ENCODE peak calls at places on chromosome 5, in eight cellular contexts. O, E, K, A, T, S, Q and D are unnamed samples.

GRCh38 chr5:149636191-149636860 is 55.0 kb downstream of the ARHGEF37 start:
- DNase-seq in O (no peak), E (no peak), K (peak; percentile 18), A (no peak), T (no peak), S (no peak), Q (no peak), D (no peak)

GRCh38 chr5:77643654-77644404 is 5.3 kb upstream of the OTP start:
- DNase-seq in O (no peak), E (no peak), K (peak; percentile 39), A (no peak), T (no peak), S (no peak), Q (no peak), D (peak; percentile 11)

GRCh38 chr5:15254607-15255006 is 245.4 kb upstream of the FBXL7 start:
- DNase-seq in O (no peak), E (no peak), K (no peak), A (peak; percentile 35), T (no peak), S (no peak), Q (no peak), D (no peak)

GRCh38 chr5:42021119-42021518 is 96.0 kb downstream of the FBXO4 start:
- DNase-seq in O (no peak), E (no peak), K (no peak), A (no peak), T (no peak), S (no peak), Q (no peak), D (no peak)

GRCh38 chr5:147455321-147455720 is 54.5 kb downstream of the DPYSL3 start:
- DNase-seq in O (no peak), E (no peak), K (no peak), A (peak; percentile 97), T (no peak), S (no peak), Q (peak; percentile 13), D (no peak)

GRCh38 chr5:74468421-74468820 is 172.1 kb downstream of the ENC1 start:
- DNase-seq in O (no peak), E (no peak), K (no peak), A (no peak), T (no peak), S (no peak), Q (no peak), D (no peak)

GRCh38 chr5:58963361-58963760 is 380.5 kb downstream of the RAB3C start:
- DNase-seq in O (no peak), E (no peak), K (no peak), A (no peak), T (no peak), S (no peak), Q (no peak), D (no peak)

GRCh38 chr5:148584103-148584502 is 70.2 kb downstream of the HTR4 start:
- DNase-seq in O (no peak), E (no peak), K (no peak), A (no peak), T (no peak), S (no peak), Q (no peak), D (no peak)

GRCh38 chr5:167634432-167634831 is 657.0 kb upstream of the WWC1 start:
- DNase-seq in O (no peak), E (no peak), K (no peak), A (peak; percentile 40), T (no peak), S (no peak), Q (no peak), D (no peak)

GRCh38 chr5:1769752-1770442 is 29.7 kb downstream of the MRPL36 start:
- DNase-seq in O (no peak), E (no peak), K (no peak), A (no peak), T (no peak), S (no peak), Q (no peak), D (no peak)

GRCh38 chr5:68306361-68307014 is 90.9 kb downstream of the PIK3R1 start:
- DNase-seq in O (no peak), E (peak; percentile 16), K (no peak), A (no peak), T (no peak), S (no peak), Q (no peak), D (no peak)

GRCh38 chr5:140381351-140381750 is 20.3 kb upstream of the ANKHD1 start:
- DNase-seq in O (no peak), E (no peak), K (no peak), A (no peak), T (no peak), S (no peak), Q (no peak), D (no peak)

GRCh38 chr5:127186657-127187056 is 103.9 kb upstream of the MEGF10 start:
- DNase-seq in O (no peak), E (no peak), K (no peak), A (no peak), T (no peak), S (no peak), Q (no peak), D (no peak)

GRCh38 chr5:58012103-58012502 is 447.8 kb downstream of the PLK2 start:
- DNase-seq in O (no peak), E (no peak), K (no peak), A (no peak), T (no peak), S (no peak), Q (no peak), D (no peak)

GRCh38 chr5:121189569-121190305 is 661.9 kb upstream of the FTMT start:
- DNase-seq in O (no peak), E (peak; percentile 13), K (peak; percentile 60), A (peak; percentile 77), T (no peak), S (peak; percentile 13), Q (peak; percentile 58), D (no peak)

GRCh38 chr5:104443706-104444105 is 881.1 kb upstream of the NUDT12 start:
- DNase-seq in O (no peak), E (no peak), K (no peak), A (no peak), T (no peak), S (no peak), Q (no peak), D (no peak)

GRCh38 chr5:139451878-139452660 is 10.5 kb downstream of the ECSCR start:
- DNase-seq in O (no peak), E (no peak), K (no peak), A (no peak), T (no peak), S (no peak), Q (no peak), D (no peak)

GRCh38 chr5:159179556-159180305 is 29.6 kb downstream of the RNF145 start:
- DNase-seq in O (no peak), E (no peak), K (no peak), A (no peak), T (no peak), S (no peak), Q (no peak), D (no peak)

GRCh38 chr5:638501-639252 is 26.5 kb downstream of the CEP72 start:
- DNase-seq in O (no peak), E (no peak), K (no peak), A (no peak), T (no peak), S (no peak), Q (no peak), D (no peak)